ENCODE peak calls at places on chromosomes 7 and 10, in six cellular contexts. R, Z, J, K, C and P are unnamed samples.

GRCh38 chr10:110360857-110361474 is 56.2 kb upstream of the SMNDC1 start:
- DNase-seq in R (peak; percentile 20), Z (no peak), J (no peak), K (no peak), C (no peak), P (no peak)

GRCh38 chr10:44723654-44724053 is 187.5 kb upstream of the TMEM72 start:
- DNase-seq in R (no peak), Z (no peak), J (no peak), K (no peak), C (peak; percentile 76), P (no peak)

GRCh38 chr10:60387531-60387930 is 2.1 kb downstream of the ANK3 start:
- DNase-seq in R (no peak), Z (no peak), J (no peak), K (no peak), C (no peak), P (no peak)

GRCh38 chr7:137667633-137668387 is 179.0 kb downstream of the DGKI start:
- DNase-seq in R (no peak), Z (no peak), J (no peak), K (no peak), C (no peak), P (no peak)

GRCh38 chr7:13042605-13043236 is 355.3 kb downstream of the ARL4A start:
- DNase-seq in R (no peak), Z (no peak), J (no peak), K (peak; percentile 56), C (no peak), P (no peak)

GRCh38 chr7:1940402-1940786 is 270.3 kb downstream of the ELFN1 start:
- DNase-seq in R (no peak), Z (no peak), J (no peak), K (no peak), C (peak; percentile 78), P (no peak)

GRCh38 chr7:33705333-33705833 is 200.0 kb upstream of the BMPER start:
- DNase-seq in R (peak; percentile 95), Z (no peak), J (no peak), K (no peak), C (no peak), P (no peak)

GRCh38 chr10:87842776-87843497 is 20.4 kb downstream of the KLLN start:
- DNase-seq in R (peak; percentile 15), Z (no peak), J (no peak), K (no peak), C (no peak), P (no peak)

GRCh38 chr7:7803597-7804229 is 85.3 kb upstream of the RPA3 start:
- DNase-seq in R (no peak), Z (no peak), J (no peak), K (no peak), C (no peak), P (no peak)

GRCh38 chr7:66837007-66837406 is 84.0 kb upstream of the TMEM248 start:
- DNase-seq in R (peak; percentile 93), Z (no peak), J (no peak), K (peak; percentile 26), C (peak; percentile 17), P (no peak)

GRCh38 chr10:90695915-90696676 is 161.7 kb downstream of the HTR7 start:
- DNase-seq in R (no peak), Z (no peak), J (no peak), K (no peak), C (no peak), P (no peak)

GRCh38 chr7:143074141-143074540 is 22.0 kb downstream of the OR6V1 start:
- DNase-seq in R (no peak), Z (no peak), J (no peak), K (no peak), C (no peak), P (no peak)

GRCh38 chr7:50304911-50305621 is 550 bp downstream of the IKZF1 start:
- DNase-seq in R (peak; percentile 36), Z (peak; percentile 25), J (no peak), K (no peak), C (no peak), P (no peak)

GRCh38 chr7:5354460-5355279 is 69.0 kb downstream of the TNRC18 start:
- DNase-seq in R (peak; percentile 77), Z (peak; percentile 99), J (peak; percentile 85), K (no peak), C (peak; percentile 95), P (peak; percentile 93)

GRCh38 chr7:73735526-73735905 is 3.1 kb downstream of the ABHD11 start:
- DNase-seq in R (no peak), Z (no peak), J (no peak), K (no peak), C (no peak), P (no peak)

GRCh38 chr7:73738612-73739386 is at the start of gene ABHD11:
- DNase-seq in R (peak; percentile 97), Z (peak; percentile 100), J (peak; percentile 99), K (peak; percentile 95), C (peak; percentile 100), P (peak; percentile 97)

GRCh38 chr7:73738220-73738611 is 386 bp downstream of the ABHD11 start:
- DNase-seq in R (peak; percentile 78), Z (peak; percentile 94), J (peak; percentile 80), K (no peak), C (peak; percentile 83), P (no peak)

GRCh38 chr7:73737491-73738219 is 947 bp downstream of the ABHD11 start:
- DNase-seq in R (no peak), Z (no peak), J (no peak), K (no peak), C (no peak), P (no peak)

GRCh38 chr7:73736885-73737284 is 1.7 kb downstream of the ABHD11 start:
- DNase-seq in R (no peak), Z (no peak), J (no peak), K (no peak), C (no peak), P (no peak)
- TF ChIP-seq POLR2AphosphoS5 in R (no peak), Z (no peak), J (no peak), K (no peak), C (no peak), P (no peak)

DNA sequence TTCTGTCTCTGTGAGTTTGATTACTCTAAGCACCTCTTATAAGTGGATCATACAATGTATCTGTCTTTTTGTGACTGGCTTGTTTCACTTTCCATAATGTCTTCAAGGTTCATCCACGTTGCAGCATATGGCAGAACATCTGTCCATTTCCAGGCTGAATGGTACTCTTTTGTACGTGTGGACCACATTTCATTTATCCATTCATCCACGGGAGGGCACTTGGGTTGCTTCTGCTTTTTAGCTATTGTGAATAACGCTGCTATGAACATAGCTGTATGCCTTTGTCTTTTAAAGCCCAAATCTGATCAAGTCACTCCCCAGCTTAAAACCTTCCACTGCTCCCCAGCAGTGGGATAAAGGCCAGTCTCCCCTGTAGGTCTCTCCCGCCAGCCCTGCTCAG is 31.5 kb downstream of the EGFR start:
- DNase-seq in R (no peak), Z (no peak), J (no peak), K (no peak), C (no peak), P (no peak)
- H3K4me1 ChIP-seq in R (no peaks in the 10 kb centered on the region), Z (no peaks in the 10 kb centered on the region), J (peaks cover 92% of the 10 kb centered on the region), K (peaks cover 2% of the 10 kb centered on the region), C (peaks cover 68% of the 10 kb centered on the region), P (peaks cover 7% of the 10 kb centered on the region)

GRCh38 chr7:130351664-130352015 is 7.0 kb downstream of the CPA5 start:
- DNase-seq in R (no peak), Z (peak; percentile 18), J (no peak), K (no peak), C (no peak), P (no peak)

GRCh38 chr7:130350945-130351663 is 6.5 kb downstream of the CPA5 start:
- DNase-seq in R (no peak), Z (peak; percentile 18), J (no peak), K (no peak), C (no peak), P (no peak)

GRCh38 chr7:130353196-130353595 is 8.6 kb downstream of the CPA5 start:
- DNase-seq in R (no peak), Z (peak; percentile 17), J (no peak), K (no peak), C (no peak), P (no peak)

GRCh38 chr7:130349911-130350782 is 5.5 kb downstream of the CPA5 start:
- DNase-seq in R (no peak), Z (peak; percentile 25), J (no peak), K (no peak), C (no peak), P (no peak)

DNA sequence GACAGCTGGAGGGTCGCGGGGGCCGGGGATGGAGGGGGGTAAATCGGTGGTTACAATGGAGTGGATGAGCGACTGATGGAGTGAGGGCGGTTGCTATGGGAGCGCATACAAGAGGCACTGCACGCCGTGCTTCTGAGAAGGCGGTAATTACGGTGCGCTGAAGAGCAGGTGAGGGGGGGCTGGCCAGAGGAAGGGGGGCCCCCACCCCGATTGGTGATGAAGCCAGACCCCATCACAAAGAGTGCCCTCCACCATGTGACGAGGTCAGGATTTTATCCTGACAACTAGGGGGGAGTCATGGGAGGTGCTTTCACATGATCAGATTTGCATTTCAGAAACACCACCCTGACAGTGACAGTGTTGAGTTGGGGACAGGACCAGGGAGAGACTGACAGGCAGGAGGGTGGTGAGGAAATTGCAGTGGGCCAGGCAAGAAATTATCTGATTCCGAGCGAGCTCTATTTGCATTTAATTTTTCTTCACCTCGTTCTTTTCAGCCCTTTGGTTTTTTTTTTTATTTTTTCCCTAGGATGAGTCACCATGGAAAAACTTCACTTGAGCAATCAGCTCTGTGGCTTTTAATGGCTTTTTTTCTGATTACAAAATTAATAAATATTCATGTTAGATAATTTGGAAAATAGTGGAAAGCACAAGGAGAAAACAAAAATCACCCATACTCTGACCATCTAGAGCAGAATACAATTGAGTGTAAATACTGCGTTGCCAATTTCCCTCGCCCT is 7.9 kb downstream of the CPA5 start:
- DNase-seq in R (no peak), Z (peak; percentile 19), J (no peak), K (no peak), C (no peak), P (no peak)
- H3K27ac ChIP-seq in R (no peak overlapping the region), Z (peak overlapping the region; percentile 45), J (peak overlapping the region; percentile 67), K (no peak overlapping the region), C (peak overlapping the region; percentile 67), P (peak overlapping the region; percentile 79)

GRCh38 chr10:59245751-59246150 is 69.3 kb downstream of the PHYHIPL start:
- DNase-seq in R (no peak), Z (no peak), J (no peak), K (no peak), C (no peak), P (no peak)

GRCh38 chr10:59244871-59245270 is 68.4 kb downstream of the PHYHIPL start:
- DNase-seq in R (no peak), Z (no peak), J (no peak), K (no peak), C (no peak), P (no peak)

GRCh38 chr10:59242057-59242456 is 65.6 kb downstream of the PHYHIPL start:
- DNase-seq in R (no peak), Z (no peak), J (no peak), K (no peak), C (no peak), P (no peak)

GRCh38 chr10:59242991-59243390 is 66.5 kb downstream of the PHYHIPL start:
- DNase-seq in R (no peak), Z (no peak), J (no peak), K (no peak), C (no peak), P (no peak)

DNA sequence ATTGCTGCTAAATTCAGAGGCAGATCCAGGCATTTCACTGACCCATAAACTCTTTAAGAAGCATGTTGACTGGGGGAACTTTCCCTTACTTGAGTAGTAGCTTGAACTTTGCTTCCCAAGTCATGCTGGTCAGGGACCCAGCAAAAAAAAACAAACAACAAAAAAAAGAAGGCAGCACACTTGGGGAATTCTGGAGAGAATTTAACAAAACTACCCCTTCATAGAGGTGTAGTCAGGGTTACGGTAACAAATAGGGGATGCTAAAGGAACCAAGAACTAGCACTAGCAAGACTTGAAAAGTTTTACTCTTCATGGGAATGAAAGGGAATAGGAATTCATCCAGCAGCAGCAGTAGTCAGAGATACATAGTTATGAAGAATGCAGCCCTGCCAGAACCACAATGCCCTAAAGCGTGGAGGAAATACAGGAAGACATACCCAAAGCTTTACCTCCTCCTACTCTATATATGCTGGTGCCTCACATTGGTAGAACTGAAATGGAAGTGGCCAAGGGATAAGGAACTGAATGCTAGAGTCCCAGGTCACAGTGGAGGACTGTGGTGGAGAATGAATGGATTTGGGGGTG is 67.3 kb downstream of the PHYHIPL start:
- DNase-seq in R (peak; percentile 4), Z (no peak), J (no peak), K (no peak), C (no peak), P (no peak)
- TF ChIP-seq POLR2AphosphoS5 in R (no peak), Z (no peak), J (no peak), K (no peak), C (no peak), P (no peak)